ENCODE peak calls at places on chromosome 10, in ten cellular contexts. K is cardiac muscle cell; N is heart right ventricle; S is sigmoid colon; O is CD4-positive, CD25-positive, alpha-beta regulatory T cell; X is left lung; U is mesenchymal stem cell; A is HCT116; W is tibial nerve; R is upper lobe of right lung. H is an unnamed sample.

GRCh38 chr10:63766766-63767505 is 245.7 kb downstream of the REEP3 start:
- DNase-seq in K (peak; percentile 73), N (no peak), S (no peak), O (no peak), X (no peak), U (peak; percentile 75), A (no peak), W (no peak), R (no peak), H (no peak)

GRCh38 chr10:712089-712488 is 22.6 kb upstream of the DIP2C start:
- DNase-seq in K (no peak), N (no peak), S (no peak), O (no peak), X (no peak), U (no peak), A (no peak), W (no peak), R (no peak), H (no peak)

GRCh38 chr10:21083861-21084260 is 186.8 kb upstream of the NEBL start:
- DNase-seq in K (no peak), N (no peak), S (no peak), O (no peak), X (no peak), U (peak; percentile 13), A (no peak), W (no peak), R (no peak), H (no peak)

GRCh38 chr10:49328401-49329185 is 29.6 kb downstream of the C10orf71 start:
- DNase-seq in K (no peak), N (no peak), S (no peak), O (no peak), X (no peak), U (no peak), A (no peak), W (no peak), R (no peak), H (no peak)

GRCh38 chr10:120732643-120733313 is 118.4 kb upstream of the WDR11 start:
- DNase-seq in K (no peak), N (no peak), S (no peak), O (no peak), X (no peak), U (no peak), A (no peak), W (no peak), R (no peak), H (no peak)

GRCh38 chr10:103917326-103918052 is 495 bp downstream of the STN1 start:
- DNase-seq in K (no peak), N (peak; percentile 55), S (peak; percentile 81), O (no peak), X (peak; percentile 68), U (no peak), A (no peak), W (peak; percentile 24), R (peak; percentile 81), H (no peak)

GRCh38 chr10:42981358-42982236 is 95.3 kb upstream of the RET start:
- DNase-seq in K (no peak), N (no peak), S (peak; percentile 56), O (no peak), X (peak; percentile 27), U (no peak), A (no peak), W (no peak), R (peak; percentile 51), H (no peak)

GRCh38 chr10:116961305-116962251 is 43.4 kb downstream of the SHTN1 start:
- DNase-seq in K (no peak), N (no peak), S (no peak), O (no peak), X (no peak), U (no peak), A (no peak), W (no peak), R (no peak), H (peak; percentile 8)

GRCh38 chr10:17643755-17644484 is at the start of gene STAM:
- DNase-seq in K (peak; percentile 96), N (peak; percentile 94), S (peak; percentile 90), O (peak; percentile 96), X (peak; percentile 92), U (peak; percentile 96), A (peak; percentile 80), W (peak; percentile 73), R (peak; percentile 95), H (peak; percentile 94)

GRCh38 chr10:17644485-17644964 is 574 bp downstream of the STAM start:
- DNase-seq in K (peak; percentile 52), N (no peak), S (no peak), O (no peak), X (no peak), U (no peak), A (no peak), W (no peak), R (no peak), H (no peak)

GRCh38 chr10:17643339-17643754 is 604 bp upstream of the STAM start:
- DNase-seq in K (peak; percentile 83), N (peak; percentile 81), S (peak; percentile 80), O (no peak), X (peak; percentile 80), U (peak; percentile 90), A (no peak), W (peak; percentile 18), R (peak; percentile 86), H (peak; percentile 87)

GRCh38 chr10:17647316-17647715 is 3.4 kb downstream of the STAM start:
- DNase-seq in K (peak; percentile 37), N (peak; percentile 29), S (no peak), O (no peak), X (no peak), U (no peak), A (no peak), W (no peak), R (no peak), H (no peak)

DNA sequence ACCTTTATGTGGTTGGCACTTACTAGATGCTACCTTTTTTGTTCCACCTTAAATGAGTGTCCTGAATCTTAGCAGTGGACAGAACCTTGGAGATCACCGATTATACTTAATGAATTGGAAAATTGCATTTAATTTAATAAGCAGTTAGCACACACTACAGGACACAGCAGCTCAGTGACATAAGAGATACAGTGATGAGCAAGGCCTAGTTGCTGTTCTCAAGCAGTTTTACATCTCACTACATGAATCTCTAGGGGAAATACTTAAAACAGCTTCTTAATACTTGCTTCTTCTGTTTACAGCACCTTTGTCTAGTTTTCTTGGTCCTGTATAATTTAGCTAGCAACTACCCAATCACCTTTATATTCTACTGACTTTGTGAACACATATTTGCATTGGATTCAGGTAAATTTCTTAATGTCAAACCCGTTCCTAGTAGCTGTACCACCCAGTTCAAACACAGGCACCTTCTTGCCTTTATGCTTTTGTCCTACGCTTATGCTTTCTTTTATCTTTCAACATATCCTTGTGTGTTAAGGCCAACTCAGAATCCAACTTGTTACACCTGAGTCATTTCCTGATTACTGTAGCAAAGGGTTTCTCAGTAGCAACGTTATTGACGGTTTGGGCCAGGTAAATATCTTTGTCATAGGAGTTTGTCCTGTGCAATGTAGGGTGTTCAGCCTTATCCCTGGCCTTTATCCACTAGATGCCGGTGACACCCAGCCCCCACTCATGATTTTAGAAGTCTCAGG is 1.8 kb downstream of the STAM start:
- DNase-seq in K (no peak), N (no peak), S (no peak), O (peak; percentile 45), X (no peak), U (no peak), A (no peak), W (no peak), R (no peak), H (no peak)
- H3K4me3 ChIP-seq in K (peak overlapping the region; percentile 74), N (peak overlapping the region; percentile 97), S (peak overlapping the region; percentile 59), O (peak overlapping the region; percentile 100), X (no peak overlapping the region), U (no peak overlapping the region), A (peak overlapping the region; percentile 97), W (peak overlapping the region; percentile 78), R (peak overlapping the region; percentile 94), H (peak overlapping the region; percentile 64)

GRCh38 chr10:114560144-114560543 is 97.9 kb downstream of the ABLIM1 start:
- DNase-seq in K (no peak), N (no peak), S (no peak), O (no peak), X (no peak), U (no peak), A (no peak), W (no peak), R (no peak), H (no peak)
- H3K27ac ChIP-seq in K (no peak overlapping the region), N (peak overlapping the region; percentile 64), S (no peak overlapping the region), O (no peak overlapping the region), X (no peak overlapping the region), U (no peak overlapping the region), A (no peak overlapping the region), W (no peak overlapping the region), R (no peak overlapping the region), H (no peak overlapping the region)

GRCh38 chr10:92413011-92413410 is 122.0 kb downstream of the MARCHF5 start:
- DNase-seq in K (no peak), N (no peak), S (no peak), O (no peak), X (no peak), U (no peak), A (no peak), W (no peak), R (no peak), H (no peak)
- H3K4me3 ChIP-seq in K (no peak overlapping the region), N (no peak overlapping the region), S (no peak overlapping the region), O (no peak overlapping the region), X (no peak overlapping the region), U (no peak overlapping the region), A (no peak overlapping the region), W (no peak overlapping the region), R (no peak overlapping the region), H (no peak overlapping the region)

GRCh38 chr10:95247881-95248583 is 42.8 kb downstream of the PDLIM1 start:
- DNase-seq in K (no peak), N (no peak), S (no peak), O (no peak), X (no peak), U (no peak), A (no peak), W (no peak), R (no peak), H (no peak)

GRCh38 chr10:95245425-95246055 is 45.3 kb downstream of the PDLIM1 start:
- DNase-seq in K (no peak), N (no peak), S (no peak), O (no peak), X (no peak), U (no peak), A (no peak), W (no peak), R (no peak), H (no peak)

GRCh38 chr10:95248989-95249388 is 41.8 kb downstream of the PDLIM1 start:
- DNase-seq in K (no peak), N (peak; percentile 59), S (no peak), O (no peak), X (no peak), U (no peak), A (no peak), W (no peak), R (no peak), H (no peak)

GRCh38 chr10:95246582-95247051 is 44.2 kb downstream of the PDLIM1 start:
- DNase-seq in K (peak; percentile 87), N (peak; percentile 87), S (peak; percentile 81), O (peak; percentile 16), X (peak; percentile 67), U (peak; percentile 83), A (peak; percentile 65), W (peak; percentile 64), R (peak; percentile 67), H (peak; percentile 85)

DNA sequence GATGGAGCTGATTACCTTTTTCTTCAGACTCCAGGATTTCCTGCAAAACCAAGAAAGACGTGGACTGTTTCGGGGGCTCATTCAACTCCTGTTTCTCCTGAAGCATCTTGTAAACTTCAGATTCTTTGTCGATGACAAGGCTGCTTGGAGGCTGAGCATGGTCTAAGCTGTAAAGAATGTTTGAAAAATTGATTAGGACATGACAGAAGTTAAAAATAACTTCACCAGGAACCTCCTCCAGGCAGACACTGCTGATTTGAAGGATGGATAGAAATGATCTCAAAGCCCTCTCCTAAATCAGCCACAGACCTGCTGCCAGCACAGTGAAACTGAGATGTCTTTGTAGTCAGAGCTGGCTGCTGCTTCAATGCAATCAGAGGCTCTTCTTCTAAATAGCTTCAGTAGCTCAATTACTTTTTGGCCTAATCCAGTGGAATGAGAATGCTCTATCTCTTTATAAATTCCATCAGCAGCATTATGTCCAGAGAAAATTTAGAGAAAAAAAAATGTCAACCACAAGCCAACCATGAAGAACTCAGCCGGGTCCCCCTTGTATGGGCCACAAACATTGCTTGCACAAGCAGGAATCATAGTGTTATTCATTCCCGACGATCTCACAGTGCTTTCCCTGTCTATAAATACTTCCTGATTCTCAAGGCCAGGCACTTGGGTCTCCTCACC is 43.5 kb downstream of the PDLIM1 start:
- DNase-seq in K (peak; percentile 60), N (no peak), S (no peak), O (no peak), X (no peak), U (peak; percentile 91), A (no peak), W (no peak), R (no peak), H (peak; percentile 72)
- H3K27ac ChIP-seq in K (peak overlapping the region; percentile 73), N (peak overlapping the region; percentile 57), S (no peak overlapping the region), O (no peak overlapping the region), X (peak overlapping the region; percentile 60), U (peak overlapping the region; percentile 80), A (no peak overlapping the region), W (no peak overlapping the region), R (peak overlapping the region; percentile 28), H (peak overlapping the region; percentile 53)

H was measured in SJSA1.